ENCODE peak calls at places on chromosomes 13 and 19, in seven cellular contexts. U, N, Q, A, M, T and L are unnamed samples.

GRCh38 chr19:40718774-40719391 is 2.0 kb downstream of the ITPKC start:
- DNase-seq in U (peak; percentile 89), N (peak; percentile 93), Q (peak; percentile 79), A (peak; percentile 89), M (peak; percentile 58), T (peak; percentile 92), L (peak; percentile 72)

GRCh38 chr13:66723606-66724005 is 506.5 kb downstream of the PCDH9 start:
- DNase-seq in U (no peak), N (no peak), Q (no peak), A (no peak), M (no peak), T (no peak), L (no peak)

GRCh38 chr13:34900288-34900739 is 41.8 kb upstream of the NBEA start:
- DNase-seq in U (no peak), N (no peak), Q (no peak), A (no peak), M (no peak), T (no peak), L (no peak)

GRCh38 chr19:43639507-43640423 is at the start of gene CADM4:
- DNase-seq in U (no peak), N (peak; percentile 44), Q (no peak), A (peak; percentile 69), M (no peak), T (peak; percentile 43), L (peak; percentile 50)

GRCh38 chr19:13621413-13621812 is 115.1 kb upstream of the CACNA1A start:
- DNase-seq in U (no peak), N (no peak), Q (no peak), A (no peak), M (no peak), T (no peak), L (no peak)

GRCh38 chr19:49499030-49499670 is 2.9 kb downstream of the RPS11 start:
- DNase-seq in U (no peak), N (no peak), Q (no peak), A (no peak), M (no peak), T (no peak), L (no peak)

GRCh38 chr19:38796154-38796553 is 7.2 kb downstream of the LGALS7B start:
- DNase-seq in U (no peak), N (no peak), Q (no peak), A (no peak), M (no peak), T (no peak), L (no peak)

GRCh38 chr13:111399334-111399733 is 78.9 kb downstream of the TEX29 start:
- DNase-seq in U (no peak), N (no peak), Q (no peak), A (peak; percentile 11), M (no peak), T (no peak), L (no peak)

GRCh38 chr19:32012206-32012605 is 333.2 kb upstream of the ZNF507 start:
- DNase-seq in U (no peak), N (peak; percentile 21), Q (peak; percentile 13), A (no peak), M (no peak), T (no peak), L (peak; percentile 34)

GRCh38 chr19:8517551-8518442 is 3.8 kb upstream of the ZNF414 start:
- DNase-seq in U (no peak), N (no peak), Q (no peak), A (no peak), M (no peak), T (no peak), L (no peak)

GRCh38 chr19:16944626-16945363 is 56.0 kb downstream of the F2RL3 start:
- DNase-seq in U (no peak), N (no peak), Q (no peak), A (no peak), M (no peak), T (peak; percentile 20), L (no peak)

GRCh38 chr19:48637948-48638830 is 1.0 kb upstream of the DBP start:
- DNase-seq in U (peak; percentile 93), N (peak; percentile 88), Q (peak; percentile 75), A (peak; percentile 96), M (no peak), T (peak; percentile 83), L (peak; percentile 87)

GRCh38 chr13:41229356-41229755 is 34.0 kb downstream of the MTRF1 start:
- DNase-seq in U (no peak), N (no peak), Q (no peak), A (no peak), M (no peak), T (no peak), L (no peak)

GRCh38 chr19:38739440-38740251 is 4.6 kb downstream of the CAPN12 start:
- DNase-seq in U (no peak), N (no peak), Q (no peak), A (no peak), M (no peak), T (no peak), L (no peak)

GRCh38 chr19:11673608-11674041 is 65.1 kb downstream of the ZNF823 start:
- DNase-seq in U (no peak), N (peak; percentile 70), Q (peak; percentile 68), A (peak; percentile 82), M (no peak), T (peak; percentile 69), L (peak; percentile 76)

GRCh38 chr19:58450836-58451357 is 525 bp upstream of the ZNF324B start:
- DNase-seq in U (no peak), N (peak; percentile 41), Q (no peak), A (no peak), M (no peak), T (no peak), L (no peak)

GRCh38 chr13:109780880-109781383 is 5.5 kb downstream of the IRS2 start:
- DNase-seq in U (no peak), N (no peak), Q (no peak), A (no peak), M (no peak), T (no peak), L (no peak)

GRCh38 chr13:105918842-105919741 is 616.4 kb downstream of the EFNB2 start:
- DNase-seq in U (no peak), N (peak; percentile 80), Q (peak; percentile 3), A (no peak), M (no peak), T (peak; percentile 54), L (no peak)

GRCh38 chr19:54209058-54209747 is 8.5 kb downstream of the RPS9 start:
- DNase-seq in U (no peak), N (no peak), Q (no peak), A (no peak), M (no peak), T (no peak), L (peak; percentile 31)

GRCh38 chr19:17539288-17540117 is 15.9 kb upstream of the COLGALT1 start:
- DNase-seq in U (peak; percentile 99), N (peak; percentile 90), Q (peak; percentile 85), A (peak; percentile 98), M (peak; percentile 99), T (peak; percentile 90), L (peak; percentile 100)

GRCh38 chr19:39093761-39094160 is 9.6 kb downstream of the ACP7 start:
- DNase-seq in U (no peak), N (no peak), Q (no peak), A (no peak), M (no peak), T (no peak), L (no peak)

GRCh38 chr13:109872864-109873263 is 86.5 kb upstream of the IRS2 start:
- DNase-seq in U (no peak), N (no peak), Q (no peak), A (no peak), M (no peak), T (no peak), L (no peak)

GRCh38 chr13:112815871-112816270 is 126.0 kb downstream of the ATP11A start:
- DNase-seq in U (no peak), N (no peak), Q (no peak), A (peak; percentile 27), M (no peak), T (peak; percentile 8), L (no peak)

GRCh38 chr19:16104722-16105121 is 7.0 kb upstream of the RAB8A start:
- DNase-seq in U (no peak), N (no peak), Q (no peak), A (no peak), M (no peak), T (no peak), L (no peak)

DNA sequence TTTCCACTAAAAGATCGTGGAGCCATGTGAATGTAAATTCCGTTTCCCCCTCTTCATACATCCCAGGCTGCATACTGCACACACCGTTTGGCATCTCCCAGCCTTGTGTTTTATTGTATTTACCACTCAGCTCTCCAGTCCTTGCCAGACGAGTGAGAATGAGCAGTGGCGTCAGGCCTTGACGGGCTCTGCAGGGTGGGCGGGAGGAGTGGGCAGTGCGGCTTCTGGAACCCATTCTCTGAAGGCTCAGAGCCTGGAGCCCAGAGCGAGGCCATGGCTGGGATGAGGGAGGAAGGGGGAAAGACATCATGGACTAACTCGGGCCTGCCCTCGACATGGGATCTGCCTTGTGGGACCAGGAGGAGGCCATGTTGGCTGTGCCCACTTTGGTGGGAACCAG is 25.1 kb downstream of the BICRA start:
- DNase-seq in U (no peak), N (no peak), Q (no peak), A (peak; percentile 75), M (no peak), T (no peak), L (no peak)
- TF ChIP-seq EP300 in U (no peak), N (no peak), Q (no peak), A (no peak), M (no peak), T (no peak), L (no peak)

GRCh38 chr19:1308718-1309117 is 23.0 kb downstream of the EFNA2 start:
- DNase-seq in U (no peak), N (no peak), Q (no peak), A (no peak), M (no peak), T (no peak), L (no peak)

GRCh38 chr19:1310853-1311180 is 25.1 kb downstream of the EFNA2 start:
- DNase-seq in U (no peak), N (no peak), Q (no peak), A (no peak), M (no peak), T (no peak), L (no peak)

GRCh38 chr19:1307320-1307719 is 21.6 kb downstream of the EFNA2 start:
- DNase-seq in U (peak; percentile 54), N (no peak), Q (no peak), A (no peak), M (no peak), T (no peak), L (no peak)

GRCh38 chr19:1309977-1310852 is 24.5 kb downstream of the EFNA2 start:
- DNase-seq in U (no peak), N (no peak), Q (no peak), A (no peak), M (no peak), T (no peak), L (no peak)

GRCh38 chr19:1307755-1308303 is 22.2 kb downstream of the EFNA2 start:
- DNase-seq in U (no peak), N (no peak), Q (no peak), A (no peak), M (no peak), T (no peak), L (no peak)
- H3K4me3 ChIP-seq in U (no peak overlapping the region), N (no peak overlapping the region), Q (no peak overlapping the region), A (no peak overlapping the region), M (no peak overlapping the region), T (no peak overlapping the region), L (no peak overlapping the region)

GRCh38 chr19:4278010-4278409 is 1.1 kb upstream of the SHD start:
- DNase-seq in U (no peak), N (no peak), Q (no peak), A (no peak), M (no peak), T (no peak), L (no peak)
- H3K27me3 ChIP-seq in U (peaks cover 59% of the 10 kb centered on the region), N (peaks cover 60% of the 10 kb centered on the region), Q (no peaks in the 10 kb centered on the region), A (peaks cover 54% of the 10 kb centered on the region), M (peaks cover 57% of the 10 kb centered on the region), T (peaks cover 61% of the 10 kb centered on the region), L (no peaks in the 10 kb centered on the region)

GRCh38 chr19:29836409-29836825 is 24.6 kb downstream of the CCNE1 start:
- DNase-seq in U (no peak), N (no peak), Q (no peak), A (no peak), M (no peak), T (no peak), L (no peak)
- TF ChIP-seq EP300 in U (no peak), N (no peak), Q (no peak), A (no peak), M (no peak), T (no peak), L (no peak)